ENCODE peak calls at places on chromosomes 6 and 20, in six cellular contexts. M is CD8-positive, alpha-beta T cell; Z is GM23338; D is sigmoid colon; F is dorsolateral prefrontal cortex; X is fibroblast of lung. E is an unnamed sample.

GRCh38 chr6:89069536-89070163 is 10.9 kb upstream of the PNRC1 start:
- DNase-seq in F (no peak), X (no peak), M (no peak), D (no peak), Z (no peak), E (no peak)

GRCh38 chr6:134908906-134909516 is 40.9 kb downstream of the ALDH8A1 start:
- DNase-seq in M (no peak), Z (no peak), D (peak; percentile 91), X (peak; percentile 98), F (peak; percentile 14), E (no peak)

GRCh38 chr6:129370268-129370916 is 339.6 kb downstream of the ARHGAP18 start:
- DNase-seq in F (peak; percentile 11), Z (peak; percentile 71), X (peak; percentile 72), D (no peak), M (no peak), E (no peak)

GRCh38 chr6:44012078-44012493 is 115.2 kb downstream of the MRPL14 start:
- DNase-seq in X (peak; percentile 97), F (no peak), Z (no peak), D (peak; percentile 29), M (no peak), E (no peak)

GRCh38 chr20:45337367-45338120 is 10.7 kb downstream of the SDC4 start:
- DNase-seq in F (no peak), X (peak; percentile 81), D (peak; percentile 83), M (no peak), Z (no peak), E (peak; percentile 70)

GRCh38 chr6:131146865-131147264 is 11.6 kb downstream of the AKAP7 start:
- DNase-seq in F (no peak), D (no peak), M (no peak), X (no peak), Z (no peak), E (no peak)

GRCh38 chr6:35415065-35415880 is 36.9 kb upstream of the FANCE start:
- DNase-seq in Z (peak; percentile 81), D (peak; percentile 92), X (peak; percentile 91), F (peak; percentile 92), M (no peak), E (peak; percentile 85)

GRCh38 chr6:106476326-106477105 is 116.0 kb downstream of the CRYBG1 start:
- DNase-seq in D (no peak), Z (no peak), M (no peak), X (peak; percentile 43), F (no peak), E (no peak)

GRCh38 chr6:84618046-84618752 is 146.2 kb downstream of the TBX18 start:
- DNase-seq in M (no peak), D (no peak), F (no peak), X (peak; percentile 87), Z (no peak), E (no peak)

GRCh38 chr20:6707231-6707870 is 60.1 kb upstream of the BMP2 start:
- DNase-seq in D (no peak), F (no peak), Z (no peak), M (no peak), X (no peak), E (no peak)

GRCh38 chr20:43941476-43942212 is 27.0 kb downstream of the TOX2 start:
- DNase-seq in Z (no peak), X (no peak), D (no peak), M (no peak), F (no peak), E (no peak)

GRCh38 chr6:168404560-168404959 is 36.4 kb upstream of the SMOC2 start:
- DNase-seq in X (no peak), Z (no peak), M (no peak), F (no peak), D (no peak), E (no peak)

GRCh38 chr6:106448000-106448426 is 87.5 kb downstream of the CRYBG1 start:
- DNase-seq in Z (no peak), D (no peak), X (no peak), F (no peak), M (no peak), E (no peak)

GRCh38 chr20:23005761-23006160 is 29.4 kb upstream of the SSTR4 start:
- DNase-seq in D (no peak), F (no peak), M (no peak), Z (no peak), X (no peak), E (no peak)

GRCh38 chr20:53070714-53071392 is 98.7 kb downstream of the TSHZ2 start:
- DNase-seq in D (no peak), M (no peak), Z (no peak), X (no peak), F (no peak), E (no peak)

GRCh38 chr6:147180926-147181325 is 23.3 kb upstream of the STXBP5 start:
- DNase-seq in M (no peak), Z (no peak), F (no peak), D (no peak), X (no peak), E (no peak)

GRCh38 chr6:157240059-157240959 is 83.0 kb downstream of the TMEM242 start:
- DNase-seq in F (no peak), D (peak; percentile 92), X (no peak), M (no peak), Z (no peak), E (no peak)

GRCh38 chr20:49603209-49603627 is 35.3 kb upstream of the PTGIS start:
- DNase-seq in Z (peak; percentile 71), X (peak; percentile 39), M (no peak), F (peak; percentile 70), D (no peak), E (no peak)

GRCh38 chr20:20926222-20926905 is 179.8 kb downstream of the LINC00237 start:
- DNase-seq in D (no peak), Z (peak; percentile 19), M (no peak), X (no peak), F (no peak), E (no peak)

GRCh38 chr20:25285091-25285647 is 37.3 kb downstream of the PYGB start:
- DNase-seq in D (peak; percentile 60), Z (peak; percentile 59), X (no peak), M (no peak), F (peak; percentile 15), E (peak; percentile 8)

GRCh38 chr6:5135783-5136376 is 50.7 kb downstream of the PPP1R3G start:
- DNase-seq in X (peak; percentile 28), F (no peak), Z (peak; percentile 86), D (no peak), M (no peak), E (no peak)

GRCh38 chr20:10651227-10651990 is 22.4 kb downstream of the JAG1 start:
- DNase-seq in D (peak; percentile 85), F (no peak), M (no peak), Z (no peak), X (peak; percentile 55), E (no peak)

GRCh38 chr6:45488884-45489283 is 111.2 kb upstream of the SUPT3H start:
- DNase-seq in D (no peak), F (no peak), M (no peak), X (no peak), Z (no peak), E (no peak)

GRCh38 chr6:56361812-56362211 is 114.4 kb upstream of the COL21A1 start:
- DNase-seq in F (no peak), Z (no peak), D (no peak), X (no peak), M (no peak), E (no peak)

GRCh38 chr6:108036884-108037283 is 37.7 kb downstream of the OSTM1 start:
- DNase-seq in M (no peak), Z (no peak), D (no peak), F (no peak), X (no peak), E (no peak)
- H3K4me3 ChIP-seq in M (no peak overlapping the region), Z (no peak overlapping the region), D (no peak overlapping the region), F (no peak overlapping the region), X (no peak overlapping the region), E (no peak overlapping the region)

GRCh38 chr6:116290799-116291198 is 11.1 kb upstream of the TSPYL1 start:
- DNase-seq in M (no peak), F (no peak), Z (no peak), D (no peak), X (no peak), E (no peak)

GRCh38 chr6:116292553-116292952 is 12.8 kb upstream of the TSPYL1 start:
- DNase-seq in D (no peak), M (no peak), Z (no peak), F (no peak), X (no peak), E (no peak)

GRCh38 chr6:116287668-116288282 is 8.0 kb upstream of the TSPYL1 start:
- DNase-seq in M (no peak), F (no peak), D (no peak), Z (peak; percentile 75), X (peak; percentile 79), E (no peak)

GRCh38 chr6:116289876-116290275 is 10.1 kb upstream of the TSPYL1 start:
- DNase-seq in Z (no peak), M (no peak), X (no peak), D (no peak), F (no peak), E (no peak)

GRCh38 chr6:116291701-116292396 is 12.1 kb upstream of the TSPYL1 start:
- DNase-seq in F (no peak), D (no peak), X (no peak), Z (no peak), M (no peak), E (no peak)
- H3K27me3 ChIP-seq in F (no peaks in the 10 kb centered on the region), D (no peaks in the 10 kb centered on the region), X (no peaks in the 10 kb centered on the region), Z (no peaks in the 10 kb centered on the region), M (no peaks in the 10 kb centered on the region), E (no peaks in the 10 kb centered on the region)

DNA sequence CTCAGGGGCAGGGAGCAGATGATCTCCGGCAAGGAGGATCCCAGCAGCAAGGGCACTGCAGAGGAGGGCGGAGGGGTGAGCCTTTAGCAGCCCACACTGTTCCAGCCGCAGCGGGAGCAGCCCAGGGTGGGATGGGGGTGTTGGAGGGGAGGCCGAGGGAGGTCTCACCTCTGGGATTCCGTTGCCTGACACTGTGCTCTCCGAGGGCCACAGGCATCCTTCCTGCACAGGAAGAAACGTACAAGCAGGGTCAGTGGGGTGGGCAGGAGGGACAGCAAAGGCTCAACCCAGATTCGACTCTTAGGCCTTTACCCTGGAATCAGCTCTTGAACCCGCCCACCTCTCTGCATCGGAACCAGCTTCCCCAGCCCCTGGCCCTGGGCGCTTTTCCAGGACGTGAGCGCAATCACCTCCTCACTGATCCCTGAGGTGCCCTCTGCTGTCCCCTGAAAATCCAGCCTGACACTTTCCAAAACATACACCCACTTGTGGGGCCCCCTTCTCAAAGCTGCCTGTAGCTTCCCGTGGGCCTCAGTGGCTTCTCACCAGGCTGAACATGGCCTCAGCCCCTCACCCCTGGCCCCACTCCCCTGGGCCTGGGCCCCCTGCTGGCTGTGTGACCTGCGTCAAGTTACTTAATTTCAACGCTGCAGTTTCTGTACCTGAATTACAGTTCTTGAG is 32.8 kb upstream of the ZBP1 start:
- DNase-seq in Z (no peak), D (no peak), X (no peak), F (no peak), M (no peak), E (no peak)
- TF ChIP-seq CTCF in Z (no peak), D (no peak), X (no peak), F (peak; percentile 9), M (no peak), E (no peak)

GRCh38 chr6:107657373-107657754 is 166.7 kb downstream of the SCML4 start:
- DNase-seq in X (no peak), D (no peak), F (no peak), M (no peak), Z (no peak), E (no peak)
- H3K4me3 ChIP-seq in X (peak overlapping the region; percentile 37), D (no peak overlapping the region), F (peak overlapping the region; percentile 30), M (peak overlapping the region; percentile 49), Z (no peak overlapping the region), E (no peak overlapping the region)

GRCh38 chr6:36953931-36954261 is 642 bp upstream of the PI16 start:
- DNase-seq in D (no peak), Z (no peak), M (no peak), F (no peak), X (no peak), E (no peak)
- H3K27me3 ChIP-seq in D (no peaks in the 10 kb centered on the region), Z (no peaks in the 10 kb centered on the region), M (no peaks in the 10 kb centered on the region), F (no peaks in the 10 kb centered on the region), X (peaks cover 2% of the 10 kb centered on the region), E (no peaks in the 10 kb centered on the region)

E was measured in pancreas.